ENCODE peak calls at places on chromosome 12, in six cellular contexts. M, B, O, P, G and W are unnamed samples. For H3K36me3, the result is how much of the 10 kb centered on the place peaks cover.

GRCh38 chr12:121190523-121191031 is 19.4 kb upstream of the P2RX4 start:
- DNase-seq in M (peak), B (peak), O (no peak), P (no peak), G (no peak), W (no peak)

GRCh38 chr12:104243551-104243950 is 28.0 kb downstream of the TXNRD1 start:
- DNase-seq in M (no peak), B (no peak), O (no peak), P (no peak), G (no peak), W (no peak)

GRCh38 chr12:120012067-120012621 is 23.1 kb downstream of the BICDL1 start:
- DNase-seq in M (peak), B (peak), O (no peak), P (no peak), G (no peak), W (peak)

GRCh38 chr12:128857173-128857770 is 4.0 kb downstream of the GLT1D1 start:
- DNase-seq in M (peak), B (peak), O (no peak), P (no peak), G (no peak), W (no peak)

GRCh38 chr12:480831-481230 is 21.1 kb downstream of the B4GALNT3 start:
- DNase-seq in M (peak), B (no peak), O (no peak), P (no peak), G (peak), W (no peak)

GRCh38 chr12:98808243-98808895 is 163.3 kb downstream of the APAF1 start:
- DNase-seq in M (peak), B (no peak), O (no peak), P (no peak), G (no peak), W (no peak)

GRCh38 chr12:93025145-93026103 is 96.3 kb upstream of the EEA1 start:
- DNase-seq in M (no peak), B (no peak), O (peak), P (no peak), G (no peak), W (no peak)

GRCh38 chr12:130391186-130391585 is 53.5 kb downstream of the PIWIL1 start:
- DNase-seq in M (no peak), B (no peak), O (no peak), P (no peak), G (no peak), W (no peak)

GRCh38 chr12:13661005-13661887 is 320.2 kb downstream of the GRIN2B start:
- DNase-seq in M (peak), B (peak), O (peak), P (peak), G (no peak), W (no peak)

GRCh38 chr12:62684586-62685295 is 218.1 kb downstream of the MON2 start:
- DNase-seq in M (no peak), B (peak), O (peak), P (peak), G (peak), W (no peak)

GRCh38 chr12:19547258-19547657 is 108.0 kb downstream of the AEBP2 start:
- DNase-seq in M (no peak), B (no peak), O (no peak), P (no peak), G (no peak), W (no peak)

GRCh38 chr12:29337325-29337724 is 43.6 kb downstream of the ERGIC2 start:
- DNase-seq in M (no peak), B (no peak), O (no peak), P (no peak), G (no peak), W (no peak)

GRCh38 chr12:52741378-52742195 is 35.6 kb downstream of the KRT76 start:
- DNase-seq in M (peak), B (peak), O (peak), P (peak), G (no peak), W (peak)

GRCh38 chr12:58066296-58066695 is 124.9 kb downstream of the ATP23 start:
- DNase-seq in M (no peak), B (no peak), O (no peak), P (no peak), G (no peak), W (no peak)

GRCh38 chr12:128823216-128823915 is 392 bp downstream of the SLC15A4 start:
- DNase-seq in M (peak), B (no peak), O (no peak), P (peak), G (no peak), W (peak)

GRCh38 chr12:97921957-97922722 is 459.5 kb downstream of the RMST start:
- DNase-seq in M (no peak), B (peak), O (peak), P (no peak), G (no peak), W (no peak)

GRCh38 chr12:388012-388411 is 1.1 kb downstream of the KDM5A start:
- DNase-seq in M (no peak), B (no peak), O (no peak), P (no peak), G (no peak), W (no peak)

GRCh38 chr12:123916729-123917128 is 55.9 kb downstream of the CCDC92 start:
- DNase-seq in M (no peak), B (no peak), O (no peak), P (no peak), G (no peak), W (peak)

GRCh38 chr12:110921262-110921661 is 883 bp upstream of the MYL2 start:
- DNase-seq in M (no peak), B (no peak), O (no peak), P (no peak), G (no peak), W (no peak)

GRCh38 chr12:84191779-84192178 is 720.8 kb downstream of the SLC6A15 start:
- DNase-seq in M (no peak), B (no peak), O (no peak), P (no peak), G (no peak), W (no peak)

GRCh38 chr12:124651508-124652273 is 84.3 kb upstream of the NCOR2 start:
- DNase-seq in M (no peak), B (no peak), O (no peak), P (no peak), G (no peak), W (no peak)

GRCh38 chr12:54521291-54522062 is 23.9 kb downstream of the NCKAP1L start:
- DNase-seq in M (no peak), B (no peak), O (no peak), P (no peak), G (no peak), W (no peak)

GRCh38 chr12:62846506-62846905 is 88.4 kb downstream of the PPM1H start:
- DNase-seq in M (no peak), B (no peak), O (no peak), P (no peak), G (no peak), W (no peak)

GRCh38 chr12:105744659-105745058 is 394.1 kb downstream of the NUAK1 start:
- DNase-seq in M (no peak), B (no peak), O (no peak), P (no peak), G (no peak), W (no peak)
- H3K36me3 ChIP-seq in M (under half), B (under half), O (under half), P (under half), G (under half), W (under half)

DNA sequence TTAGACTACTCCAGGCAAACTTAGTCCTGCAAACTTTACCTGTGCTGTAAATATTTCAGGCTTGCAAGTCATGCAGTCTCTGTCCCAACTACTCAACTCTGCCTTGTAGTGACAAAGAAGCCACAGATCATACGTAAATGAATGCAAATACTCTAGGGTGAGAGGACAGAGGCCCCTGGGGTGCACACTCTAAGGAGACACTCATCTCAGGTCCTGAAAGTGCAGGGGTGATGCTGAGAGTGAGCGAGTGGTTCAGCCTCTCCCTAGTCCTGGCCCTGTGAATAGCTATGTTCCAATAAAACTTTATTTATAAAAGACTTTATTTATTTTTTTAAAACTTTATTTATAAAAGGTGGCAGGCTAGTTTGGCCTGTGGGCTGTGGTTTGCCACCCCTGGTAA is 34.9 kb downstream of the HCAR2 start:
- DNase-seq in M (peak), B (no peak), O (no peak), P (no peak), G (no peak), W (no peak)
- H3K36me3 ChIP-seq in M (under half), B (under half), O (under half), P (under half), G (under half), W (under half)

GRCh38 chr12:49801141-49802063 is 26.8 kb downstream of the NCKAP5L start:
- DNase-seq in M (no peak), B (no peak), O (no peak), P (no peak), G (no peak), W (no peak)
- H3K36me3 ChIP-seq in M (under half), B (under half), O (half or more), P (under half), G (half or more), W (under half)

GRCh38 chr12:42919691-42920090 is 330.1 kb upstream of the PRICKLE1 start:
- DNase-seq in M (no peak), B (no peak), O (no peak), P (no peak), G (no peak), W (no peak)
- H3K36me3 ChIP-seq in M (under half), B (under half), O (under half), P (under half), G (under half), W (under half)

DNA sequence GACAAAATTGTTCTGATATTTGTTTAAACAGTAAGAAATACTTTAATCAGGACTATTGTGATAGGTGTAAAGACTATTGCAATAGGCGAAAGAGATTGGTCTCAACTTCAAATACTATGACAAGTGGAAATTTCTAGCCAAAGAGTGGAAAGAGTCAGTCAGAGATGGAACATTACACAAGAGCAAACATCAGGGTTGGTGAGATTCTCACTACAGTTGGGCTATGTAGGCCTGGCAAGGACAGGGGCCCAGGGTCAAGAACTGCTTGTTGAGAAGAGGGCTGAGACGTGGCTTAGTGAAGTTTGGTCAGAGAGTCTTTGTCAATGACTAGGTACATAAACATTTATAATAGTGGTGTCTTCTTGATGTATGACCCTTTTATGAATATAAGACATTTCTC is 19.4 kb downstream of the CAND1 start:
- DNase-seq in M (no peak), B (no peak), O (no peak), P (no peak), G (no peak), W (no peak)
- H3K36me3 ChIP-seq in M (half or more), B (under half), O (under half), P (under half), G (under half), W (under half)